ENCODE peak calls at places on chromosomes 6 and 20, in five cellular contexts. O is A549, J is IMR-90, S is lung, W is cardiac fibroblast. R is an unnamed sample.

GRCh38 chr6:137995371-137995770 is 111.8 kb downstream of the PERP start:
- DNase-seq in S (no peak), O (no peak), W (no peak), J (no peak), R (no peak)

GRCh38 chr20:61042501-61043385 is 209.3 kb upstream of the CDH4 start:
- DNase-seq in W (no peak), J (peak), O (no peak), S (no peak), R (no peak)

GRCh38 chr6:84314377-84314898 is 87.0 kb upstream of the CEP162 start:
- DNase-seq in J (no peak), O (no peak), S (no peak), W (peak), R (no peak)

GRCh38 chr6:47407295-47408281 is 70.0 kb upstream of the CD2AP start:
- DNase-seq in S (no peak), J (no peak), O (peak), W (peak), R (no peak)

GRCh38 chr20:13840093-13840465 is 55.3 kb downstream of the NDUFAF5 start:
- DNase-seq in S (no peak), J (no peak), W (no peak), O (no peak), R (no peak)

GRCh38 chr6:125718109-125718508 is 31.3 kb upstream of the HEY2 start:
- DNase-seq in S (no peak), W (no peak), J (no peak), O (no peak), R (no peak)

GRCh38 chr6:2055143-2055542 is 190.3 kb downstream of the GMDS start:
- DNase-seq in W (no peak), J (no peak), O (no peak), S (no peak), R (no peak)

GRCh38 chr6:2764610-2765165 is 505 bp upstream of the WRNIP1 start:
- DNase-seq in O (peak), S (peak), W (peak), J (peak), R (no peak)

GRCh38 chr6:121649951-121650350 is 214.5 kb downstream of the GJA1 start:
- DNase-seq in W (no peak), J (no peak), S (no peak), O (no peak), R (no peak)

GRCh38 chr20:58614366-58614765 is 36.7 kb upstream of the STX16 start:
- DNase-seq in S (no peak), O (no peak), W (no peak), J (no peak), R (no peak)

GRCh38 chr6:164085552-164086325 is 671.2 kb downstream of the QKI start:
- DNase-seq in J (no peak), W (peak), O (no peak), S (no peak), R (peak)

GRCh38 chr6:34339432-34339831 is 53.0 kb downstream of the NUDT3 start:
- DNase-seq in J (no peak), W (no peak), S (no peak), O (no peak), R (no peak)

GRCh38 chr6:115896538-115897129 is 164.1 kb downstream of the FRK start:
- DNase-seq in J (peak), O (peak), W (peak), S (no peak), R (peak)

GRCh38 chr6:15505463-15505918 is 157.3 kb downstream of the DTNBP1 start:
- DNase-seq in W (no peak), S (no peak), J (no peak), O (no peak), R (no peak)

GRCh38 chr6:74075323-74075722 is 379.3 kb downstream of the CD109 start:
- DNase-seq in O (no peak), J (peak), S (no peak), W (peak), R (no peak)

GRCh38 chr20:44032583-44033138 is 118.0 kb downstream of the TOX2 start:
- DNase-seq in O (no peak), J (no peak), W (no peak), S (no peak), R (no peak)

GRCh38 chr6:27829453-27830211 is 82.6 kb downstream of the OR2B2 start:
- DNase-seq in O (no peak), W (no peak), S (no peak), J (peak), R (no peak)

GRCh38 chr20:50675671-50676376 is 15.5 kb downstream of the RIPOR3 start:
- DNase-seq in J (no peak), W (no peak), S (no peak), O (no peak), R (no peak)

GRCh38 chr6:25006075-25006474 is 70.3 kb upstream of the RIPOR2 start:
- DNase-seq in J (no peak), W (no peak), O (no peak), S (no peak), R (no peak)

GRCh38 chr6:15038013-15038791 is 207.7 kb upstream of the JARID2 start:
- DNase-seq in W (no peak), S (no peak), O (no peak), J (no peak), R (no peak)

GRCh38 chr20:8144282-8145245 is 12.5 kb downstream of the PLCB1 start:
- DNase-seq in S (no peak), J (peak), O (no peak), W (peak), R (peak)

GRCh38 chr6:105748737-105749161 is 337.4 kb upstream of the PRDM1 start:
- DNase-seq in J (peak), S (peak), O (peak), W (peak), R (no peak)

GRCh38 chr6:3808189-3808588 is 41.0 kb upstream of the FAM50B start:
- DNase-seq in J (no peak), S (no peak), W (no peak), O (no peak), R (no peak)

GRCh38 chr20:59933296-59933848 is at the start of gene SYCP2:
- DNase-seq in O (peak), W (peak), S (no peak), J (no peak), R (no peak)

GRCh38 chr20:3275064-3275935 is 36.3 kb upstream of the SLC4A11 start:
- DNase-seq in O (no peak), J (no peak), S (no peak), W (no peak), R (no peak)

GRCh38 chr20:51837876-51838420 is 35.6 kb upstream of the SALL4 start:
- DNase-seq in W (no peak), J (no peak), O (no peak), S (no peak), R (no peak)

GRCh38 chr6:56222509-56222908 is 24.9 kb downstream of the COL21A1 start:
- DNase-seq in W (peak), S (no peak), O (no peak), J (no peak), R (no peak)

GRCh38 chr6:166806217-166806838 is 150.0 kb downstream of the RNASET2 start:
- DNase-seq in W (no peak), J (no peak), O (no peak), S (no peak), R (no peak)

GRCh38 chr6:387293-387694 is 4.3 kb upstream of the IRF4 start:
- DNase-seq in S (no peak), W (peak), O (no peak), J (peak), R (no peak)

GRCh38 chr20:1402149-1402548 is 9.3 kb upstream of the FKBP1A start:
- DNase-seq in O (no peak), S (no peak), J (peak), W (peak), R (no peak)

GRCh38 chr6:34657307-34657978 is 39.1 kb downstream of the ILRUN start:
- DNase-seq in J (peak), O (peak), W (peak), S (peak), R (peak)

GRCh38 chr6:166704171-166704570 is 77.1 kb upstream of the RPS6KA2 start:
- DNase-seq in S (no peak), O (no peak), J (no peak), W (no peak), R (no peak)

GRCh38 chr20:46325788-46326472 is 17.6 kb upstream of the CDH22 start:
- DNase-seq in J (no peak), O (no peak), S (no peak), W (no peak), R (no peak)

GRCh38 chr6:15308445-15309213 is 62.8 kb downstream of the JARID2 start:
- DNase-seq in W (peak), J (peak), S (no peak), O (no peak), R (no peak)

GRCh38 chr6:42742116-42742894 is 3.6 kb downstream of the TBCC start:
- DNase-seq in W (peak), S (no peak), O (no peak), J (peak), R (no peak)

GRCh38 chr6:123564363-123564762 is 72.4 kb downstream of the TRDN start:
- DNase-seq in J (no peak), W (no peak), O (no peak), S (no peak), R (no peak)

GRCh38 chr20:1648101-1648500 is 9.5 kb downstream of the SIRPG start:
- DNase-seq in O (no peak), J (no peak), S (no peak), W (no peak), R (no peak)

GRCh38 chr20:53677447-53678314 is 84.0 kb upstream of the ZNF217 start:
- DNase-seq in O (peak), S (no peak), W (peak), J (peak), R (no peak)

DNA sequence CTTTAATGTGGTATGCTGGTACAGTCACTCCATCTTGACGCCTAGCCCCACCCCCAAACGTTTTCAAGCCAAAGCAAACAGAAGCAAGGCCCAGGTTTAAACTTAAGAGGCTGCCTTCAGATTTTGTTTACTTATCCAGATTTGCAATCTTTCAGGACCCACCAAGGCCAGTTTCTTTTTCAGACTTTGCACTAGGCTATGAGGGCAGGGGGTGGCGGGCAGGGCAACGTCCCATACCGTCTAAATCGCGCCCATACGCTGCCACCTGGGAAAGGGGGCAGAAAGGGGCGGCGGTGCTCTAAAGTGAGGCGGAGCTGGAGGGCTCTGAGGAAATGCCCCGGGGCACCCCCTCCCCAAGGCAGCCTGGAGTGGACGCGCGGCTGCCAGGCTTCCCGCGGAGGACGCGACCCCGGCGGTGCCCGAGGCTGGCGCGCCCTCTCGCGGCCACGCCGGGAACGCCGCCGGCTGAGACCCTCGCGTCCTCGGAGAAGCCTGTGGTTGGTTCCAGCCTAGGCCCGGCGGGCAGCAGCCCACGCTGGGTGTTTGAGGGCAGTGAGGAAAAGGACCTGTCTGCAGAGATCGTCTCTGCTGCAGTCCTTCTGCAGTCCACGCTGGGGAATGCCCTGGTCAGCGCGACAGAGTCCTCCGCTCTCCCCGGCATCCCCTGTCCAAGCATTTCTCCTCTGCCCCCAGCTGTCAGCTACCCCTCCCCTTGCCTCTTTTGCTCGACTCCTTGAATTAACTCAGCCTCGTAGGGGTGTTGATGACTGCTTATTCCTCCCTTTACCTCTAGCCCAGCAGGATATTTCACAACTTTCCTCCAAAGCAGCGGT is 129.2 kb upstream of the PRND start:
- DNase-seq in J (no peak), O (peak), S (peak), W (peak), R (no peak)
- H3K4me3 ChIP-seq in J (peak), O (peak), S (no peak), W (peak), R (peak)

GRCh38 chr6:44254957-44255808 is 2.1 kb downstream of the SLC35B2 start:
- DNase-seq in O (peak), J (no peak), W (no peak), S (no peak), R (no peak)
- H3K4me3 ChIP-seq in O (peak), J (no peak), W (no peak), S (no peak), R (no peak)

GRCh38 chr20:5077761-5078387 is 41.9 kb downstream of the PCNA start:
- DNase-seq in W (no peak), S (no peak), J (no peak), O (no peak), R (no peak)
- H3K4me3 ChIP-seq in W (no peak), S (no peak), J (peak), O (no peak), R (no peak)

GRCh38 chr20:57092112-57092899 is 174.1 kb downstream of the BMP7 start:
- DNase-seq in W (peak), J (peak), O (peak), S (peak), R (no peak)
- H3K4me3 ChIP-seq in W (no peak), J (no peak), O (no peak), S (no peak), R (no peak)

DNA sequence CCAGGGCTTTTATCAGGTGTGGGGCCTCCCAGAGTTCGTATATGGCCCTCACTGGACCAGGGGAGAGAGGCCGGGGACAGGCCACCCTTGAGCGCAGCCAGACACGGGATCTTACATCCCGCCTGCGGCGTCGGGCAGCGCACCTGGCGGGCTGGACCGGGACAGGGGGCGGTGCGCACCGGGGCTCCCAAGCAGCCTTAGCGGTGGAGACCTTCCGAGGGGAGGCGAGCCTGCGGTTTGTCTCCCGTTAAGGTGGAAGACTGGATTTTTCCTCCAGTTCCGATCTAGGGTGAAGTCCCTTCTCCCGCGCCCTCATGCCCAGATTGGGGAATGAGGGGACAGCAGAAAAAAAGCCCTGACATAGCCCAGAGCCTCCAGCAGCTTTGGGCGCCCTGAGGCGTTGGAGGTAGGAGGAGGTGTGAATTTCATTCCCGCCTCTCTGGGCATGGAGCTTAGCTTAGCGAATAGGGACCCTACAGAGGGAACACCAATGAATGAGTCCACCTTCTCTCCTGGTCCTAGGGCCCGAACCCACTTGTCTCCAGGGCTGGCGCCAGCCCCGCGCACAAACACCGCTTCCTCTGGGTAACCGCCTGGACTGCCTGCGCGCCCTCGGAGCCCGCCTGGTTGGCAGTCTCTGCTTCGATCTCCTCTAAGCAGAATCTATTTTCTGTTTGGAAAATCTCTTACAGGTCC is 6.7 kb upstream of the LAMP5 start:
- DNase-seq in J (no peak), W (no peak), S (no peak), O (no peak), R (no peak)
- H3K4me3 ChIP-seq in J (no peak), W (no peak), S (no peak), O (no peak), R (no peak)

GRCh38 chr20:37408930-37409210 is 62.9 kb downstream of the SRC start:
- DNase-seq in W (no peak), J (no peak), O (no peak), S (no peak), R (no peak)
- H3K4me3 ChIP-seq in W (no peak), J (no peak), O (no peak), S (no peak), R (no peak)